ENCODE peak calls at places on chromosomes 13 and 19, in seven cellular contexts. V, I, R, Y, N, E and O are unnamed samples.

GRCh38 chr19:40702337-40703012 is 12.0 kb upstream of the NUMBL start:
- DNase-seq in E (no peak), V (no peak), I (no peak), N (no peak), Y (no peak), R (no peak), O (peak)

GRCh38 chr13:48908381-48909087 is 67.2 kb upstream of the FNDC3A start:
- DNase-seq in N (no peak), Y (no peak), I (no peak), R (no peak), V (no peak), E (no peak), O (no peak)

GRCh38 chr19:57363734-57364181 is 407 bp downstream of the TRAPPC2B start:
- DNase-seq in E (no peak), Y (no peak), R (no peak), N (no peak), I (no peak), V (no peak), O (peak)

GRCh38 chr19:58381460-58382220 is 810 bp upstream of the ZNF837 start:
- DNase-seq in I (no peak), N (no peak), Y (no peak), V (no peak), R (no peak), E (no peak), O (no peak)

GRCh38 chr13:87661471-87661870 is 9.7 kb upstream of the SLITRK5 start:
- DNase-seq in V (no peak), I (no peak), Y (no peak), E (no peak), R (no peak), N (no peak), O (no peak)

GRCh38 chr13:107069107-107069776 is 501.3 kb upstream of the ARGLU1 start:
- DNase-seq in V (no peak), Y (no peak), R (no peak), I (no peak), E (no peak), N (no peak), O (no peak)

GRCh38 chr19:38665950-38666661 is 18.7 kb downstream of the ACTN4 start:
- DNase-seq in R (peak), V (peak), E (no peak), Y (no peak), N (peak), I (no peak), O (peak)

GRCh38 chr13:112960671-112961070 is 8.3 kb upstream of the MCF2L start:
- DNase-seq in Y (no peak), E (no peak), R (no peak), I (no peak), N (no peak), V (no peak), O (no peak)

GRCh38 chr19:14979498-14980255 is at the start of gene SLC1A6:
- DNase-seq in R (no peak), Y (peak), E (no peak), N (no peak), V (no peak), I (no peak), O (peak)

GRCh38 chr19:37905936-37906867 is at the start of gene WDR87:
- DNase-seq in Y (peak), V (peak), R (no peak), E (peak), I (peak), N (no peak), O (peak)

GRCh38 chr13:98310485-98311199 is 133.6 kb upstream of the RNF113B start:
- DNase-seq in E (no peak), I (no peak), N (no peak), R (no peak), V (no peak), Y (no peak), O (no peak)

GRCh38 chr19:6765738-6766356 is 1.4 kb downstream of the SH2D3A start:
- DNase-seq in Y (no peak), V (no peak), I (peak), E (no peak), R (no peak), N (no peak), O (no peak)

DNA sequence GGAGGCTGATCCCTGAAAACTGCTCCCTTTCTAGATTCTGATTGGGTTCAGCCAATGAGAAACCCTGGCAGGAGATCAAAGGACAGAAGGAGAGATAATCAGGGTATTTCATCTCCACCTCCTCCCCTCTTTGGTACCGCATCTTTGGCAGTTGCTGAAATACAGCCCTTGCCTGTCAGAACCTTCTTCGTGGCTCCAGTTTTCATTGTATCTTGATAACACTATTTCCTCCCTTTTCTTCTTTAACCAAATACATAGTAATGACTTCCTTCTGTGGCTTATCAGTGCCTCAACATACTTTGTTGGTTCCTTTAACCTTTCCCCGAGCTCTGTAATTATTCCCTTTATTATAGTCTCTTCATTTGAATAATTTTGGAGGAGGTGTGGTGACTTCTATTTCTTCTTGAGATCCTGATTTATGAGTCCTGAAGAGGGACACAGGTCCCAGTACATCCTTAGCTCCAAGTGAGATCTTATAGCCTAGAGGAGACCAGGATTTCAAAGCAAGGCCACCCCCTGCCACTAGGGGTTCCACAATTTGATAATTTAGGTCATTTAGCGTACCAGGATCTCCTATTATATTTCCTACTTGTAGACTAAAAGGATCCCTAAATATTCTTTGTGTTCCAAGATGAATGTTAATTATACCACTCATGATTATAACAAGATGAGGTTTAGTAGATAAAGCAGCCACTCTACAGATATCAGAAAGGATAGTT is 98.0 kb downstream of the EDNRB start:
- DNase-seq in R (no peak), N (no peak), V (no peak), Y (no peak), E (no peak), I (no peak), O (no peak)
- TF ChIP-seq CTCF in R (no peak), N (no peak), V (no peak), Y (no peak), E (peak), I (no peak), O (peak)

GRCh38 chr13:90732049-90732448 is 615.4 kb upstream of the MIR17HG start:
- DNase-seq in R (no peak), I (no peak), Y (no peak), E (peak), V (no peak), N (no peak), O (peak)
- TF ChIP-seq CTCF in R (no peak), I (no peak), Y (no peak), E (no peak), V (no peak), N (no peak), O (no peak)

GRCh38 chr13:63048648-63049047 is 1633.0 kb upstream of the PCDH20 start:
- DNase-seq in E (no peak), Y (no peak), R (no peak), N (no peak), I (no peak), V (no peak), O (no peak)
- TF ChIP-seq CTCF in E (no peak), Y (peak), R (no peak), N (no peak), I (no peak), V (no peak), O (no peak)

DNA sequence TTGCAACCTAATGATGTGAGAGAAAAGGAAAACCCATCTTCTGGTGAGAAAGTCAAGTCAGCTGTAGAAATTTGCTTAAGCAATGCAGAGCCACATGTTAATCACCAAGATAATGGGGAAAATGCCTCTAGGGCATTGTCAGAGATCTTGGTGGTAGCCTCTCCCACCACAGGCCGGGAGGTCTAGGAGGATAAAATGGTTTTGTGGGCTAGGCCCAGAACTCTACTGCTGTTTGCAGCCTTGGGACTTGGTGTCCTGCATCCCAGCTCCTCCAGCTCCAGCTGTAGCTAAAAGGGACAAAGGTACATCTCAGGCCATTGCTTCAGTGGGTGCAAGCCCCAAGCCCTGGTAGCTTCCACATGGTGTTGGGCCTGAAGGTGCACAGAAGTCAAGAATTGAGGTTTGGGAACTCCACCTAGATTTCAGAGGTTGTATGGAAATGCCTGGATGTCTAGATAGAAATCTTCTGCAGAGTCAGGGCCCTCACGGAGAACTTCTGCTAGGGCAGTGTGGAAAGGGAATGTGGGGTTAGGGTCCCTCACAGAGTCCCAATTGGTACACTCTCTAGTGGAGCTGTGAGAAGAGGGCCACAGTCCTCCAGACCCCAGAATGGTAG is 382.2 kb upstream of the KLHL1 start:
- DNase-seq in R (no peak), Y (no peak), I (no peak), N (no peak), E (no peak), V (no peak), O (no peak)
- TF ChIP-seq CTCF in R (no peak), Y (no peak), I (no peak), N (no peak), E (no peak), V (no peak), O (no peak)

GRCh38 chr13:109999659-110000533 is 213.5 kb upstream of the IRS2 start:
- DNase-seq in R (no peak), I (no peak), V (no peak), N (no peak), E (no peak), Y (no peak), O (no peak)

GRCh38 chr13:109996404-109996960 is 210.1 kb upstream of the IRS2 start:
- DNase-seq in R (no peak), E (no peak), I (no peak), Y (no peak), N (no peak), V (no peak), O (no peak)

GRCh38 chr13:109998030-109998429 is 211.6 kb upstream of the IRS2 start:
- DNase-seq in N (no peak), E (no peak), R (no peak), I (no peak), Y (no peak), V (no peak), O (no peak)

GRCh38 chr13:110000534-110001345 is 214.4 kb upstream of the IRS2 start:
- DNase-seq in I (no peak), V (no peak), N (no peak), R (no peak), Y (no peak), E (no peak), O (no peak)

GRCh38 chr13:109998808-109999528 is 212.6 kb upstream of the IRS2 start:
- DNase-seq in R (no peak), Y (no peak), E (no peak), N (no peak), V (no peak), I (no peak), O (no peak)
- TF ChIP-seq CTCF in R (no peak), Y (no peak), E (no peak), N (no peak), V (no peak), I (no peak), O (no peak)

GRCh38 chr13:93984876-93985275 is 494.6 kb downstream of the DCT start:
- DNase-seq in N (no peak), R (no peak), Y (no peak), I (no peak), E (no peak), V (no peak), O (no peak)

GRCh38 chr13:93977986-93978385 is 501.5 kb downstream of the DCT start:
- DNase-seq in I (no peak), E (no peak), V (no peak), N (no peak), Y (no peak), R (no peak), O (no peak)

GRCh38 chr13:93984070-93984469 is 495.4 kb downstream of the DCT start:
- DNase-seq in I (no peak), E (no peak), N (no peak), R (no peak), Y (no peak), V (no peak), O (no peak)

GRCh38 chr13:93981578-93981977 is 497.9 kb downstream of the DCT start:
- DNase-seq in Y (no peak), N (no peak), R (no peak), V (no peak), E (no peak), I (no peak), O (no peak)

DNA sequence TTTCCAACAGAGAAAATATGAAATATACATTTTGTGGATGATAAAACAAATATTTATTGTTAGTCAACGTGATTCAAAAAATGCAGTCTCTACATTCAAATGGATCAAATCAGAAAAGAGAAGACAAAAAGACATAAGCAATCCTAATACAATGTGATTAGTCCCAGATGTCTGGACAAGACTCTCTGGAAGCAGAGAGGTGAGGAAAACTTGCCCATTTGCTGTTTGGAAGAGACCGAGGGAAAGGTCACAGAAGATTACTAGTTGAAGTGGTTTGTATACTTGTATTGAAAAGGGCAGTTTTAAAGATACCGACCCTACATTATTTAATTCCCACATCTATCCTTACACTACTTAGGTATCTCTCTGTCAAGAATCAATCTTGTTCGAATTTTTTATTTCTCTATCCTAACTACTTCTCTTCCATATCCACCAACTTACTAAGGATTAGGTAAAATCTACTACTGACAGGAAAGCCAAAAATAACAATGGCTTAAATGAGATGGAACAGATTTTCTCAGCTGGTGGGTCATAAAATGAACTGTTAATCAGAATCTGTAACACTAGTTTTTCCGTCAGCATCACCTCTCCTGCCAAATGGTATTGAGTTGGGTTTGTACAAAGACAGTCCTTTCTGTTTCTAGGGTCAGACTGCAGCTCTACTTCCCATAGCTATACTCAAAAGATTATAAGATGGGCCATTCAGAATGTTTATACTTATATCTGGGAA is 497.1 kb downstream of the DCT start:
- DNase-seq in N (no peak), E (no peak), R (no peak), Y (no peak), I (no peak), V (no peak), O (no peak)
- TF ChIP-seq CTCF in N (no peak), E (no peak), R (no peak), Y (no peak), I (no peak), V (no peak), O (no peak)

GRCh38 chr19:42242512-42243409 is at the start of gene GSK3A:
- DNase-seq in N (peak), E (peak), V (peak), Y (peak), I (peak), R (peak), O (peak)
- TF ChIP-seq CTCF in N (no peak), E (no peak), V (no peak), Y (no peak), I (no peak), R (no peak), O (no peak)

GRCh38 chr19:50906217-50906616 is 5.0 kb downstream of the KLK4 start:
- DNase-seq in I (peak), V (no peak), E (peak), Y (peak), N (no peak), R (no peak), O (peak)
- TF ChIP-seq CTCF in I (peak), V (no peak), E (peak), Y (peak), N (no peak), R (no peak), O (peak)

GRCh38 chr19:29690842-29691241 is 24.2 kb downstream of the C19orf12 start:
- DNase-seq in I (peak), R (no peak), V (no peak), E (peak), Y (no peak), N (no peak), O (no peak)
- TF ChIP-seq CTCF in I (peak), R (peak), V (peak), E (peak), Y (peak), N (peak), O (no peak)

DNA sequence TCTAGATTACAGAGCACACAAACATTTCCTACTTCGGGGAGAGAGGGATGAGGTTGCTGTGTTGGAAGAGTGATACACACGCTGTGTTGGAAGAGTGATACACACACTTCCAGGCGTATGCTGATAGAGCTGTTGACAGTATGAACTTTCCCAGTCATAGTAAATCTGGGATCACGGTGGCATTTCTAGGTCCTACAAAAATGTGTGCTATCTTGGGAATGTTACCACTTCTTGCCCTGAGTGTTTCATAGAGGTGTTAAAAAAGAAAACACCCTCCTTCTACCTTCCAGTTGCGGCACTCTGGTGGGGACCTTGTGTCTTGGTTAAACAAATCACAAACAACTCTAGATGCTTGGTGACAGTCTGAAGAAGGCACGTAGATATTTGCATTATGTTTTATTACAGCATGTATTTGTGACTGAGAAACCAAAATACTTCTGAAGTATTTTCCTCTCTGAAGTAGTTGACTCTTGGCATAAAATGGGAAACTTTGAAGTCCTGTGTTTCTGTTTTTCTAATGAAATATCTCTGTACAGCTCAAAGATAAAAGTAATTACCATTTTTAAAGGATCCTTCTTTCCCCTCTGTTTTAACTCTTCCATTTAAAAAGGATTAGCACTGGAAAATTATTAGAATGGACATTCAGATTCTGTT is 52.5 kb downstream of the ARHGAP35 start:
- DNase-seq in Y (no peak), R (no peak), N (no peak), E (no peak), I (no peak), V (no peak), O (no peak)
- TF ChIP-seq CTCF in Y (no peak), R (no peak), N (no peak), E (no peak), I (no peak), V (no peak), O (no peak)